ENCODE peak calls at places on chromosomes 13 and 19, in six cellular contexts. Q is GM12878, V is K562, B is A549, E is SK-N-SH, S is H1. D is an unnamed sample.

GRCh38 chr13:30551194-30551593 is 66.5 kb upstream of the USPL1 start:
- DNase-seq in Q (no peak), V (no peak), B (peak), E (peak), S (no peak), D (peak)

GRCh38 chr19:1302534-1303239 is 17.0 kb downstream of the EFNA2 start:
- DNase-seq in Q (no peak), V (no peak), B (no peak), E (no peak), S (no peak), D (no peak)

GRCh38 chr13:32538234-32538620 is 368 bp downstream of the N4BP2L2 start:
- DNase-seq in Q (no peak), V (peak), B (no peak), E (peak), S (no peak), D (peak)

GRCh38 chr13:50006426-50007135 is 8.7 kb upstream of the KCNRG start:
- DNase-seq in Q (no peak), V (no peak), B (no peak), E (no peak), S (no peak), D (no peak)

GRCh38 chr13:97359181-97360057 is 74.5 kb upstream of the RAP2A start:
- DNase-seq in Q (no peak), V (peak), B (peak), E (peak), S (no peak), D (peak)

GRCh38 chr13:83878691-83879410 is 3.4 kb downstream of the SLITRK1 start:
- DNase-seq in Q (no peak), V (no peak), B (no peak), E (no peak), S (no peak), D (no peak)

GRCh38 chr19:57978586-57979289 is 4.4 kb upstream of the C19orf18 start:
- DNase-seq in Q (no peak), V (no peak), B (no peak), E (no peak), S (no peak), D (no peak)

GRCh38 chr19:1907563-1908363 is 2.6 kb downstream of the ADAT3 start:
- DNase-seq in Q (no peak), V (peak), B (no peak), E (no peak), S (no peak), D (peak)

GRCh38 chr13:102580552-102581169 is 16.1 kb upstream of the TPP2 start:
- DNase-seq in Q (no peak), V (peak), B (peak), E (peak), S (no peak), D (peak)

GRCh38 chr13:52848455-52849190 is at the start of gene PCDH8:
- DNase-seq in Q (no peak), V (no peak), B (no peak), E (peak), S (no peak), D (no peak)

GRCh38 chr13:109160357-109160756 is 530.9 kb downstream of the MYO16 start:
- DNase-seq in Q (no peak), V (no peak), B (no peak), E (no peak), S (no peak), D (no peak)

GRCh38 chr19:4338441-4339350 is at the start of gene STAP2:
- DNase-seq in Q (no peak), V (no peak), B (no peak), E (no peak), S (no peak), D (peak)

GRCh38 chr13:33144358-33144784 is 128.1 kb downstream of the KL start:
- DNase-seq in Q (peak), V (no peak), B (no peak), E (no peak), S (no peak), D (no peak)

GRCh38 chr19:42028304-42029216 is 34.5 kb upstream of the ATP1A3 start:
- DNase-seq in Q (no peak), V (peak), B (peak), E (peak), S (peak), D (no peak)

GRCh38 chr19:39208175-39208795 is 4.2 kb upstream of the SYCN start:
- DNase-seq in Q (no peak), V (no peak), B (no peak), E (no peak), S (no peak), D (no peak)
- TF ChIP-seq CHD2 in Q (no peak), V (no peak), B (no peak), E (no peak), S (no peak), D (no peak)

GRCh38 chr13:114071991-114072390 is 60.4 kb downstream of the RASA3 start:
- DNase-seq in Q (no peak), V (no peak), B (no peak), E (no peak), S (no peak), D (no peak)
- TF ChIP-seq CHD2 in Q (no peak), V (no peak), B (no peak), E (no peak), S (no peak), D (no peak)

GRCh38 chr13:27839809-27840467 is 47.7 kb downstream of the GSX1 start:
- DNase-seq in Q (no peak), V (no peak), B (peak), E (no peak), S (no peak), D (no peak)
- TF ChIP-seq CHD2 in Q (no peak), V (no peak), B (no peak), E (no peak), S (no peak), D (no peak)

GRCh38 chr13:35549481-35549880 is 73.0 kb upstream of the MAB21L1 start:
- DNase-seq in Q (peak), V (no peak), B (peak), E (no peak), S (no peak), D (peak)

GRCh38 chr13:35557475-35557874 is 81.0 kb upstream of the MAB21L1 start:
- DNase-seq in Q (no peak), V (no peak), B (no peak), E (no peak), S (no peak), D (no peak)

GRCh38 chr13:35554972-35555623 is 78.6 kb upstream of the MAB21L1 start:
- DNase-seq in Q (no peak), V (no peak), B (no peak), E (no peak), S (no peak), D (no peak)

GRCh38 chr13:35548790-35549189 is 72.3 kb upstream of the MAB21L1 start:
- DNase-seq in Q (no peak), V (no peak), B (no peak), E (no peak), S (no peak), D (no peak)

GRCh38 chr13:35552172-35552844 is 75.8 kb upstream of the MAB21L1 start:
- DNase-seq in Q (no peak), V (no peak), B (no peak), E (no peak), S (no peak), D (no peak)
- TF ChIP-seq CHD2 in Q (no peak), V (no peak), B (no peak), E (no peak), S (no peak), D (no peak)

GRCh38 chr13:44713793-44714469 is 137.8 kb upstream of the TSC22D1 start:
- DNase-seq in Q (no peak), V (no peak), B (peak), E (no peak), S (peak), D (peak)
- TF ChIP-seq CHD2 in Q (no peak), V (no peak), B (no peak), E (no peak), S (no peak), D (no peak)

D was measured in HepG2.